ENCODE peak calls at places on chromosomes 6 and 20, in nine cellular contexts. One of them, this sample, is unnamed.

GRCh38 chr6:110566346-110567125 is 90.1 kb upstream of the SLC22A16 start:
- DNase-seq in left ventricle myocardium inferior: peak
- DNase-seq in KG1: no peak
- DNase-seq in germinal center: no peak
- DNase-seq in astrocyte of the spinal cord: no peak
- DNase-seq in uterus: no peak
- DNase-seq in heart left ventricle: no peak
- DNase-seq in NCI-H524: no peak
- DNase-seq in GM10248: no peak
- DNase-seq in this sample: peak

GRCh38 chr6:101150226-101150625 is 243.3 kb upstream of the GRIK2 start:
- DNase-seq in left ventricle myocardium inferior: no peak
- DNase-seq in NCI-H524: no peak
- DNase-seq in germinal center: no peak
- DNase-seq in heart left ventricle: no peak
- DNase-seq in KG1: no peak
- DNase-seq in astrocyte of the spinal cord: no peak
- DNase-seq in uterus: no peak
- DNase-seq in GM10248: no peak
- DNase-seq in this sample: no peak

GRCh38 chr6:157392927-157393666 is 12.1 kb downstream of the ZDHHC14 start:
- DNase-seq in GM10248: no peak
- DNase-seq in left ventricle myocardium inferior: no peak
- DNase-seq in KG1: no peak
- DNase-seq in astrocyte of the spinal cord: no peak
- DNase-seq in NCI-H524: no peak
- DNase-seq in uterus: no peak
- DNase-seq in germinal center: no peak
- DNase-seq in heart left ventricle: no peak
- DNase-seq in this sample: no peak

GRCh38 chr6:31007694-31008093 is 2.6 kb upstream of the MUC22 start:
- DNase-seq in astrocyte of the spinal cord: peak
- DNase-seq in KG1: no peak
- DNase-seq in NCI-H524: peak
- DNase-seq in germinal center: no peak
- DNase-seq in heart left ventricle: no peak
- DNase-seq in left ventricle myocardium inferior: no peak
- DNase-seq in GM10248: no peak
- DNase-seq in uterus: no peak
- DNase-seq in this sample: no peak

GRCh38 chr6:36129889-36130671 is at the start of gene MAPK13:
- DNase-seq in GM10248: peak
- DNase-seq in uterus: no peak
- DNase-seq in germinal center: peak
- DNase-seq in left ventricle myocardium inferior: no peak
- DNase-seq in KG1: no peak
- DNase-seq in heart left ventricle: no peak
- DNase-seq in astrocyte of the spinal cord: no peak
- DNase-seq in NCI-H524: no peak
- DNase-seq in this sample: no peak

GRCh38 chr6:161584929-161585328 is 311.1 kb upstream of the AGPAT4 start:
- DNase-seq in heart left ventricle: no peak
- DNase-seq in KG1: no peak
- DNase-seq in uterus: no peak
- DNase-seq in GM10248: no peak
- DNase-seq in left ventricle myocardium inferior: no peak
- DNase-seq in germinal center: no peak
- DNase-seq in astrocyte of the spinal cord: no peak
- DNase-seq in NCI-H524: no peak
- DNase-seq in this sample: no peak

GRCh38 chr20:35952480-35953410 is 1.6 kb downstream of the SCAND1 start:
- DNase-seq in left ventricle myocardium inferior: no peak
- DNase-seq in uterus: no peak
- DNase-seq in germinal center: no peak
- DNase-seq in GM10248: no peak
- DNase-seq in astrocyte of the spinal cord: peak
- DNase-seq in NCI-H524: no peak
- DNase-seq in heart left ventricle: no peak
- DNase-seq in KG1: no peak
- DNase-seq in this sample: no peak

GRCh38 chr6:139853302-139853992 is 479.0 kb upstream of the CITED2 start:
- DNase-seq in astrocyte of the spinal cord: no peak
- DNase-seq in uterus: no peak
- DNase-seq in germinal center: no peak
- DNase-seq in heart left ventricle: no peak
- DNase-seq in left ventricle myocardium inferior: no peak
- DNase-seq in KG1: no peak
- DNase-seq in NCI-H524: no peak
- DNase-seq in GM10248: no peak
- DNase-seq in this sample: no peak

GRCh38 chr20:58116505-58116904 is 111.9 kb downstream of the ANKRD60 start:
- DNase-seq in left ventricle myocardium inferior: no peak
- DNase-seq in uterus: no peak
- DNase-seq in germinal center: no peak
- DNase-seq in heart left ventricle: no peak
- DNase-seq in GM10248: no peak
- DNase-seq in astrocyte of the spinal cord: no peak
- DNase-seq in NCI-H524: no peak
- DNase-seq in KG1: no peak
- DNase-seq in this sample: no peak

GRCh38 chr6:105501246-105501645 is 98.4 kb upstream of the PREP start:
- DNase-seq in germinal center: no peak
- DNase-seq in uterus: no peak
- DNase-seq in KG1: no peak
- DNase-seq in astrocyte of the spinal cord: no peak
- DNase-seq in NCI-H524: no peak
- DNase-seq in left ventricle myocardium inferior: no peak
- DNase-seq in GM10248: no peak
- DNase-seq in heart left ventricle: no peak
- DNase-seq in this sample: no peak

GRCh38 chr20:53425481-53425880 is 168.2 kb downstream of the ZNF217 start:
- DNase-seq in uterus: no peak
- DNase-seq in astrocyte of the spinal cord: no peak
- DNase-seq in NCI-H524: no peak
- DNase-seq in germinal center: no peak
- DNase-seq in left ventricle myocardium inferior: no peak
- DNase-seq in heart left ventricle: no peak
- DNase-seq in GM10248: no peak
- DNase-seq in KG1: no peak
- DNase-seq in this sample: no peak

GRCh38 chr6:69487688-69488087 is 309.1 kb downstream of the LMBRD1 start:
- DNase-seq in KG1: no peak
- DNase-seq in uterus: no peak
- DNase-seq in left ventricle myocardium inferior: no peak
- DNase-seq in heart left ventricle: no peak
- DNase-seq in NCI-H524: no peak
- DNase-seq in astrocyte of the spinal cord: no peak
- DNase-seq in germinal center: no peak
- DNase-seq in GM10248: no peak
- DNase-seq in this sample: no peak

GRCh38 chr20:18857640-18858039 is 44.1 kb downstream of the SCP2D1 start:
- DNase-seq in astrocyte of the spinal cord: no peak
- DNase-seq in NCI-H524: no peak
- DNase-seq in GM10248: no peak
- DNase-seq in left ventricle myocardium inferior: no peak
- DNase-seq in uterus: no peak
- DNase-seq in KG1: no peak
- DNase-seq in heart left ventricle: no peak
- DNase-seq in germinal center: no peak
- DNase-seq in this sample: no peak

GRCh38 chr6:144722214-144722737 is 437.1 kb downstream of the UTRN start:
- DNase-seq in GM10248: no peak
- DNase-seq in astrocyte of the spinal cord: no peak
- DNase-seq in uterus: no peak
- DNase-seq in heart left ventricle: no peak
- DNase-seq in NCI-H524: no peak
- DNase-seq in KG1: no peak
- DNase-seq in left ventricle myocardium inferior: no peak
- DNase-seq in germinal center: no peak
- DNase-seq in this sample: no peak

GRCh38 chr20:3407426-3408250 is at the start of gene DNAAF9:
- DNase-seq in NCI-H524: peak
- DNase-seq in astrocyte of the spinal cord: peak
- DNase-seq in uterus: peak
- DNase-seq in KG1: peak
- DNase-seq in GM10248: peak
- DNase-seq in germinal center: peak
- DNase-seq in left ventricle myocardium inferior: peak
- DNase-seq in heart left ventricle: peak
- DNase-seq in this sample: peak

GRCh38 chr6:158819213-158819976 is at the start of gene EZR:
- DNase-seq in GM10248: peak
- DNase-seq in uterus: peak
- DNase-seq in NCI-H524: peak
- DNase-seq in germinal center: peak
- DNase-seq in heart left ventricle: peak
- DNase-seq in astrocyte of the spinal cord: peak
- DNase-seq in left ventricle myocardium inferior: peak
- DNase-seq in KG1: peak
- DNase-seq in this sample: peak

GRCh38 chr6:7677229-7677628 is 48.7 kb upstream of the BMP6 start:
- DNase-seq in uterus: no peak
- DNase-seq in left ventricle myocardium inferior: no peak
- DNase-seq in astrocyte of the spinal cord: no peak
- DNase-seq in germinal center: no peak
- DNase-seq in GM10248: no peak
- DNase-seq in heart left ventricle: no peak
- DNase-seq in KG1: no peak
- DNase-seq in NCI-H524: no peak
- DNase-seq in this sample: no peak

GRCh38 chr6:132122871-132123270 is 171.7 kb upstream of the CCN2 start:
- DNase-seq in germinal center: no peak
- DNase-seq in heart left ventricle: no peak
- DNase-seq in KG1: no peak
- DNase-seq in left ventricle myocardium inferior: no peak
- DNase-seq in uterus: no peak
- DNase-seq in NCI-H524: no peak
- DNase-seq in astrocyte of the spinal cord: peak
- DNase-seq in GM10248: no peak
- DNase-seq in this sample: no peak

GRCh38 chr20:62952373-62953166 is at the start of gene SLC17A9:
- DNase-seq in KG1: peak
- DNase-seq in uterus: peak
- DNase-seq in NCI-H524: no peak
- DNase-seq in left ventricle myocardium inferior: peak
- DNase-seq in GM10248: peak
- DNase-seq in astrocyte of the spinal cord: no peak
- DNase-seq in heart left ventricle: peak
- DNase-seq in germinal center: peak
- DNase-seq in this sample: peak

GRCh38 chr6:134706806-134707205 is 243.1 kb downstream of the ALDH8A1 start:
- DNase-seq in left ventricle myocardium inferior: no peak
- DNase-seq in germinal center: no peak
- DNase-seq in GM10248: no peak
- DNase-seq in astrocyte of the spinal cord: no peak
- DNase-seq in KG1: no peak
- DNase-seq in uterus: no peak
- DNase-seq in heart left ventricle: no peak
- DNase-seq in NCI-H524: no peak
- DNase-seq in this sample: no peak

GRCh38 chr20:50915424-50915823 is 15.8 kb downstream of the ADNP start:
- DNase-seq in NCI-H524: no peak
- DNase-seq in uterus: no peak
- DNase-seq in heart left ventricle: no peak
- DNase-seq in GM10248: no peak
- DNase-seq in astrocyte of the spinal cord: no peak
- DNase-seq in KG1: no peak
- DNase-seq in germinal center: no peak
- DNase-seq in left ventricle myocardium inferior: no peak
- DNase-seq in this sample: no peak

This sample was measured in left ventricle myocardium superior.